ENCODE peak calls at places on chromosomes 13 and 19, in six cellular contexts. One of them, this sample, is unnamed.
A peak's percentile ranks its signal among the peaks of the same experiment; 100 is the strongest.

GRCh38 chr13:105914637-105915036 is 620.8 kb downstream of the EFNB2 start:
- DNase-seq in PC-3: no peak
- DNase-seq in bronchial epithelial cell: peak; percentile 10
- DNase-seq in pancreas: no peak
- DNase-seq in gastrocnemius medialis: no peak
- DNase-seq in heart left ventricle: no peak
- DNase-seq in this sample: no peak

GRCh38 chr19:2051771-2052704 is 994 bp upstream of the MKNK2 start:
- DNase-seq in bronchial epithelial cell: peak; percentile 40
- DNase-seq in pancreas: peak; percentile 63
- DNase-seq in gastrocnemius medialis: peak; percentile 18
- DNase-seq in heart left ventricle: no peak
- DNase-seq in PC-3: no peak
- DNase-seq in this sample: peak; percentile 56

GRCh38 chr13:44238011-44238421 is 135.6 kb upstream of the SERP2 start:
- DNase-seq in heart left ventricle: no peak
- DNase-seq in PC-3: no peak
- DNase-seq in bronchial epithelial cell: peak; percentile 99
- DNase-seq in pancreas: no peak
- DNase-seq in gastrocnemius medialis: no peak
- DNase-seq in this sample: no peak

GRCh38 chr19:16064209-16064889 is 11.9 kb upstream of the TPM4 start:
- DNase-seq in PC-3: no peak
- DNase-seq in pancreas: no peak
- DNase-seq in bronchial epithelial cell: no peak
- DNase-seq in heart left ventricle: no peak
- DNase-seq in gastrocnemius medialis: no peak
- DNase-seq in this sample: peak; percentile 25

GRCh38 chr19:7213628-7214328 is 80.4 kb downstream of the INSR start:
- DNase-seq in gastrocnemius medialis: no peak
- DNase-seq in pancreas: no peak
- DNase-seq in PC-3: no peak
- DNase-seq in bronchial epithelial cell: peak; percentile 11
- DNase-seq in heart left ventricle: no peak
- DNase-seq in this sample: no peak

GRCh38 chr13:64338671-64339070 is 2891.5 kb downstream of the PCDH9 start:
- DNase-seq in pancreas: no peak
- DNase-seq in PC-3: no peak
- DNase-seq in bronchial epithelial cell: no peak
- DNase-seq in heart left ventricle: no peak
- DNase-seq in gastrocnemius medialis: no peak
- DNase-seq in this sample: no peak

GRCh38 chr13:24228852-24229458 is 68.4 kb downstream of the SPATA13 start:
- DNase-seq in gastrocnemius medialis: no peak
- DNase-seq in heart left ventricle: no peak
- DNase-seq in pancreas: peak; percentile 38
- DNase-seq in PC-3: peak; percentile 74
- DNase-seq in bronchial epithelial cell: peak; percentile 67
- DNase-seq in this sample: no peak

GRCh38 chr19:39428309-39429112 is 7.2 kb downstream of the RPS16 start:
- DNase-seq in heart left ventricle: peak; percentile 82
- DNase-seq in bronchial epithelial cell: no peak
- DNase-seq in gastrocnemius medialis: no peak
- DNase-seq in PC-3: no peak
- DNase-seq in pancreas: peak; percentile 46
- DNase-seq in this sample: peak; percentile 73

GRCh38 chr19:7395360-7395781 is 46.6 kb downstream of the ARHGEF18 start:
- DNase-seq in pancreas: no peak
- DNase-seq in PC-3: peak; percentile 24
- DNase-seq in bronchial epithelial cell: no peak
- DNase-seq in gastrocnemius medialis: no peak
- DNase-seq in heart left ventricle: no peak
- DNase-seq in this sample: no peak

GRCh38 chr19:7898967-7899366 is 4.7 kb upstream of the MAP2K7 start:
- DNase-seq in heart left ventricle: no peak
- DNase-seq in gastrocnemius medialis: no peak
- DNase-seq in pancreas: no peak
- DNase-seq in bronchial epithelial cell: no peak
- DNase-seq in PC-3: no peak
- DNase-seq in this sample: no peak

DNA sequence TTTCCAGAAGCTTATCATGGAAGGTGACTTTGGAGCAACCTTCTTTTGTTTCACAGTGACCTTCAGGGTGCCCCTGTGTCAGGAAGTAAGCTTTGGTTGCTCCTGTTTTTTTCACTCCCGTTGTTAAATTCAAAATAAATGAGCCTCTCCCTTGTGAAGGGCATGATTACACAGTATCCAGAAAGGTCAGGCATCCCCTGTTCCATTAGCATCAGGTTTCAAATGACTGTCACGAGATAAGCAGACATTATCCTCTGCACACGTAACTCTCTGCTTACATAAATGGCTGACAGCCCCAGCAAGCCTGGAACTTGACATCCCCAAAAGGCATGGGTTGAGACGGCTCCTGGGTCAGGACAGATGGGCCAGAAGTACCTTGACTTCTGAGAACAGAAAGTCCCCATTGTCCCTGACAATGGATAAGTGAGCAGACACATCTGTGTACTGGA is 52.0 kb downstream of the RAB20 start:
- DNase-seq in PC-3: no peak
- DNase-seq in pancreas: no peak
- DNase-seq in heart left ventricle: no peak
- DNase-seq in gastrocnemius medialis: no peak
- DNase-seq in bronchial epithelial cell: no peak
- DNase-seq in this sample: no peak
- H3K36me3 ChIP-seq in PC-3: no peaks in the 10 kb centered on the region
- H3K36me3 ChIP-seq in pancreas: no peaks in the 10 kb centered on the region
- H3K36me3 ChIP-seq in heart left ventricle: peaks cover 99% of the 10 kb centered on the region
- H3K36me3 ChIP-seq in gastrocnemius medialis: peaks cover 21% of the 10 kb centered on the region
- H3K36me3 ChIP-seq in bronchial epithelial cell: peaks cover 2% of the 10 kb centered on the region
- H3K36me3 ChIP-seq in this sample: peaks cover 80% of the 10 kb centered on the region

GRCh38 chr19:4034048-4035017 is 26.8 kb downstream of the PIAS4 start:
- DNase-seq in PC-3: no peak
- DNase-seq in pancreas: no peak
- DNase-seq in bronchial epithelial cell: no peak
- DNase-seq in gastrocnemius medialis: no peak
- DNase-seq in heart left ventricle: no peak
- DNase-seq in this sample: no peak
- H3K36me3 ChIP-seq in PC-3: peaks cover 10% of the 10 kb centered on the region
- H3K36me3 ChIP-seq in pancreas: no peaks in the 10 kb centered on the region
- H3K36me3 ChIP-seq in bronchial epithelial cell: peaks cover 7% of the 10 kb centered on the region
- H3K36me3 ChIP-seq in gastrocnemius medialis: peaks cover 40% of the 10 kb centered on the region
- H3K36me3 ChIP-seq in heart left ventricle: peaks cover 44% of the 10 kb centered on the region
- H3K36me3 ChIP-seq in this sample: peaks cover 81% of the 10 kb centered on the region

DNA sequence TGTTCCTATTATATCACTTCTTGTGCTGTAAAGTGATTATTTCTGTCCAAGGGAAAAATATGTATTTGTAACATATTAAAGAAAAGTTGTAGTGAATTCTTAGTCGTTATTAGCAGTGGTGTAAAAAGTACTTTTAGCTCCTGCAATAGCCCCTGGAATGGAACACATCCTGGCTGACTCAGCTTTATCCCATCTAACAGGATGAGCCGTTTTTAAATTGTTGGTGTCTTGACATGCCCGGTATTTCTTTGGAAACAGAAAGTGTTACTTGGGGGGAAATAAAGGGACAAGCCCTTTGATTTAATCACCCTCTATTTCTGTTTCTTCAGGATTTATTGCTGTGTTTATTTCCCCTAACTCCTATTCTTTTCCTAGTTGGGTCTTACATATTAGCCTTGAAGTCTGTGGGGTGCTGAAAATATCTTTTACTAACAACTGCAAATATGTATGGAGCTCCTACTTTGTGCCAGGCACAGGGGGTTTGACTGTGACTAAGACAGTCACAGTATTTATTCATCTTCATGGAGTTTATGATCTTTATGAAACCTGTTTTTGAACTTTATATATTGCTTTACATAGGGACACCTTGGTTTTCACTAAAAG is 17.9 kb downstream of the COG3 start:
- DNase-seq in bronchial epithelial cell: peak; percentile 92
- DNase-seq in PC-3: peak; percentile 35
- DNase-seq in heart left ventricle: no peak
- DNase-seq in pancreas: no peak
- DNase-seq in gastrocnemius medialis: no peak
- DNase-seq in this sample: no peak
- H3K36me3 ChIP-seq in bronchial epithelial cell: peaks cover 5% of the 10 kb centered on the region
- H3K36me3 ChIP-seq in PC-3: peaks cover 10% of the 10 kb centered on the region
- H3K36me3 ChIP-seq in heart left ventricle: peaks cover 72% of the 10 kb centered on the region
- H3K36me3 ChIP-seq in pancreas: peaks cover 2% of the 10 kb centered on the region
- H3K36me3 ChIP-seq in gastrocnemius medialis: peaks cover 22% of the 10 kb centered on the region
- H3K36me3 ChIP-seq in this sample: peaks cover 60% of the 10 kb centered on the region

GRCh38 chr19:5652261-5652660 is 28.1 kb downstream of the MICOS13 start:
- DNase-seq in pancreas: no peak
- DNase-seq in PC-3: no peak
- DNase-seq in heart left ventricle: no peak
- DNase-seq in gastrocnemius medialis: no peak
- DNase-seq in bronchial epithelial cell: no peak
- DNase-seq in this sample: peak; percentile 10

GRCh38 chr19:5645409-5645808 is 22.5 kb downstream of the SAFB start:
- DNase-seq in pancreas: no peak
- DNase-seq in heart left ventricle: no peak
- DNase-seq in gastrocnemius medialis: no peak
- DNase-seq in PC-3: no peak
- DNase-seq in bronchial epithelial cell: no peak
- DNase-seq in this sample: no peak

GRCh38 chr19:5651361-5651760 is 28.5 kb downstream of the SAFB start:
- DNase-seq in PC-3: no peak
- DNase-seq in gastrocnemius medialis: no peak
- DNase-seq in bronchial epithelial cell: no peak
- DNase-seq in heart left ventricle: no peak
- DNase-seq in pancreas: no peak
- DNase-seq in this sample: peak; percentile 20

GRCh38 chr19:5646703-5647102 is 23.8 kb downstream of the SAFB start:
- DNase-seq in bronchial epithelial cell: no peak
- DNase-seq in PC-3: no peak
- DNase-seq in heart left ventricle: no peak
- DNase-seq in gastrocnemius medialis: no peak
- DNase-seq in pancreas: no peak
- DNase-seq in this sample: no peak

GRCh38 chr19:5648464-5648863 is 25.6 kb downstream of the SAFB start:
- DNase-seq in gastrocnemius medialis: no peak
- DNase-seq in pancreas: no peak
- DNase-seq in heart left ventricle: no peak
- DNase-seq in bronchial epithelial cell: no peak
- DNase-seq in PC-3: no peak
- DNase-seq in this sample: no peak
- H3K36me3 ChIP-seq in gastrocnemius medialis: peaks cover 80% of the 10 kb centered on the region
- H3K36me3 ChIP-seq in pancreas: peaks cover 5% of the 10 kb centered on the region
- H3K36me3 ChIP-seq in heart left ventricle: peaks cover 92% of the 10 kb centered on the region
- H3K36me3 ChIP-seq in bronchial epithelial cell: peaks cover 39% of the 10 kb centered on the region
- H3K36me3 ChIP-seq in PC-3: peaks cover 89% of the 10 kb centered on the region
- H3K36me3 ChIP-seq in this sample: peaks cover 92% of the 10 kb centered on the region

GRCh38 chr19:42199440-42200115 is 17.9 kb downstream of the DEDD2 start:
- DNase-seq in bronchial epithelial cell: peak; percentile 81
- DNase-seq in heart left ventricle: peak; percentile 46
- DNase-seq in PC-3: no peak
- DNase-seq in pancreas: no peak
- DNase-seq in gastrocnemius medialis: no peak
- DNase-seq in this sample: peak; percentile 83
- H3K36me3 ChIP-seq in bronchial epithelial cell: peaks cover 23% of the 10 kb centered on the region
- H3K36me3 ChIP-seq in heart left ventricle: peaks cover 47% of the 10 kb centered on the region
- H3K36me3 ChIP-seq in PC-3: peaks cover 5% of the 10 kb centered on the region
- H3K36me3 ChIP-seq in pancreas: no peaks in the 10 kb centered on the region
- H3K36me3 ChIP-seq in gastrocnemius medialis: peaks cover 50% of the 10 kb centered on the region
- H3K36me3 ChIP-seq in this sample: peaks cover 74% of the 10 kb centered on the region

This sample was measured in lower lobe of right lung.